ENCODE peak calls at places on chromosomes 7 and 10, in four cellular contexts. L, U, G and Z are unnamed samples. For H3K4me1, the result is how much of the 10 kb centered on the place peaks cover.

GRCh38 chr10:38054361-38054797 is 39.8 kb upstream of the ZNF37A start:
- DNase-seq in L (no peak), U (no peak), G (no peak), Z (no peak)

GRCh38 chr10:60611291-60611747 is 167.0 kb upstream of the CDK1 start:
- DNase-seq in L (no peak), U (peak), G (peak), Z (peak)

GRCh38 chr10:74921744-74922143 is 95.3 kb downstream of the KAT6B start:
- DNase-seq in L (no peak), U (no peak), G (no peak), Z (no peak)

GRCh38 chr10:72318383-72319262 is 36.1 kb downstream of the DNAJB12 start:
- DNase-seq in L (no peak), U (no peak), G (no peak), Z (no peak)

GRCh38 chr7:135248546-135248945 is 14.9 kb downstream of the STRA8 start:
- DNase-seq in L (no peak), U (no peak), G (no peak), Z (no peak)

GRCh38 chr7:2146676-2147472 is 85.9 kb downstream of the MAD1L1 start:
- DNase-seq in L (no peak), U (no peak), G (no peak), Z (no peak)

GRCh38 chr7:42543953-42544352 is 306.9 kb upstream of the GLI3 start:
- DNase-seq in L (no peak), U (no peak), G (no peak), Z (no peak)

GRCh38 chr7:22581099-22581498 is 81.1 kb upstream of the STEAP1B start:
- DNase-seq in L (no peak), U (no peak), G (no peak), Z (no peak)

GRCh38 chr10:106537866-106538265 is 626.6 kb downstream of the SORCS1 start:
- DNase-seq in L (no peak), U (no peak), G (no peak), Z (no peak)

GRCh38 chr10:70991140-70992124 is 103.1 kb upstream of the PCBD1 start:
- DNase-seq in L (no peak), U (peak), G (no peak), Z (no peak)

GRCh38 chr7:30605832-30606231 is 11.2 kb downstream of the GARS1 start:
- DNase-seq in L (no peak), U (no peak), G (no peak), Z (no peak)

GRCh38 chr7:767941-768729 is 41.1 kb upstream of the PRKAR1B start:
- DNase-seq in L (no peak), U (no peak), G (no peak), Z (no peak)

GRCh38 chr10:26728957-26729356 is 31.5 kb downstream of the PDSS1 start:
- DNase-seq in L (no peak), U (no peak), G (no peak), Z (no peak)

GRCh38 chr7:104653870-104654401 is 325.5 kb downstream of the LHFPL3 start:
- DNase-seq in L (no peak), U (no peak), G (no peak), Z (no peak)

GRCh38 chr7:4010206-4010605 is 671.9 kb upstream of the FOXK1 start:
- DNase-seq in L (no peak), U (no peak), G (no peak), Z (no peak)

GRCh38 chr10:113470372-113471240 is 82.2 kb upstream of the HABP2 start:
- DNase-seq in L (no peak), U (no peak), G (no peak), Z (no peak)

GRCh38 chr7:8212638-8213037 is 49.3 kb downstream of the ICA1 start:
- DNase-seq in L (no peak), U (no peak), G (no peak), Z (no peak)

GRCh38 chr7:54985405-54986360 is 33.1 kb upstream of the EGFR start:
- DNase-seq in L (no peak), U (peak), G (peak), Z (peak)

GRCh38 chr10:23314835-23315239 is 29.8 kb downstream of the C10orf67 start:
- DNase-seq in L (peak), U (peak), G (peak), Z (no peak)

DNA sequence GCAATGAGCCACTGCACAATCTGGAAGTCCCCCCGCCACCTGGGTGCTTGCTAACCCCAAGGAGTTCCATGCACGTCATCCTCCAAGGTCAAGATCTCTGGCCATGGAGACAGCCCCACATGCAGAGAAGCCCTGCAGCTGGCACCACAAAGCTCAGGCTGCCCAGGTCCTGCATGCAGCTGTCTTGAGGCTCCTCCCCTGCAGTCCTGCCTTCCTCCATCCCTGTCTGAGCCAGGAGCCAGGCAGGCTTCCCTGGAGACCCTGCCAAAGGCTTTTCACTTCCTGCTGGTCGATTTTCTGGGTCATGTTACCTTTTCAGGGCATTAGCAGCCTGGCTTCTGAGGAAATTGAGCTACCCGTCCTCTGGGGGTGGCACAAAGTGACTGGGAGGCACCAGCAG is 12.5 kb upstream of the TMEM72 start:
- DNase-seq in L (no peak), U (no peak), G (no peak), Z (no peak)
- H3K4me1 ChIP-seq in L (under half), U (under half), G (under half), Z (under half)

DNA sequence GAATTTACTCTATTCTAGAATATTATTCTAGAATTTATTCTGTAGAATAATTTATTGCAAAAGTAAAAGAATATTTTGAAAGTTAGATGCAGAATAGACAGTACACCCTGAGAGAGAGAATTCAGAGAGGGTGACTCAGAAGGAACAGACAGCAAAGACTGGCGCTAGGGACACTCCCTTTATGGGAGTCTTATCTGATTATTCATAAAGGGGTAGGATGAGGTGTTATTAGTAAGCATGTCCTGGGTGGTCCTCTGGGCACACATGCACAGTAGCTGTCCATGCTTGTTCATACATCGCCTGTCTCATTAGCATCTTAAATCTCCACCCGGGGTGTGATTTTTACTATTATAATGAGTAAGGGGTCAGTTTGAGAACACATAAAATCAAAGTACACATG is 100.1 kb downstream of the XPNPEP1 start:
- DNase-seq in L (no peak), U (no peak), G (no peak), Z (no peak)
- TF ChIP-seq SIN3A in L (no peak), U (no peak), G (no peak), Z (no peak)

DNA sequence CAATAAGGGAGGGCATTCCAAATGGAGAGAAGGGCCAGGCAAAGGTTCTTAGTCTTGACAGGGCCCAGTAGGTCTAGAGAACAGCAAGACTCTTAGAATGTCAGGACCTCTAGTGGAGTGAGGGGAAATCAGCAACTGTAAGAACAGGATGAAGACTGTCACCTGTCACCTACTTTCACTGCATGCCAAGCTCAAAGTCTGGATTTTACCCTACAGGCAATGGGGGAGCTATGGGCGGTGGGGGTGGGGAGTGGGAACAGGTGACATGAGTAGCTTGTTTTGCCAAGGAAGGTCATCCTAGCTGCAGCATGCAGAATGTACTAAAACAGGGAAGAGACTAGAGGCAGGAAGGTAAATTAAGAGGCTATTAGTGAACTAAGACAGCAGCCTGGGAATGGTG is 18.3 kb downstream of the GOT1 start:
- DNase-seq in L (no peak), U (peak), G (no peak), Z (no peak)
- TF ChIP-seq REST in L (no peak), U (no peak), G (no peak), Z (no peak)

GRCh38 chr10:8057636-8058273 is 3.3 kb downstream of the GATA3 start:
- DNase-seq in L (no peak), U (no peak), G (no peak), Z (no peak)

GRCh38 chr10:8060010-8060703 is 5.7 kb downstream of the GATA3 start:
- DNase-seq in L (peak), U (no peak), G (no peak), Z (no peak)

GRCh38 chr10:8058274-8059111 is 4.0 kb downstream of the GATA3 start:
- DNase-seq in L (no peak), U (no peak), G (no peak), Z (no peak)

GRCh38 chr10:8060704-8061121 is 6.2 kb downstream of the GATA3 start:
- DNase-seq in L (peak), U (no peak), G (no peak), Z (no peak)

DNA sequence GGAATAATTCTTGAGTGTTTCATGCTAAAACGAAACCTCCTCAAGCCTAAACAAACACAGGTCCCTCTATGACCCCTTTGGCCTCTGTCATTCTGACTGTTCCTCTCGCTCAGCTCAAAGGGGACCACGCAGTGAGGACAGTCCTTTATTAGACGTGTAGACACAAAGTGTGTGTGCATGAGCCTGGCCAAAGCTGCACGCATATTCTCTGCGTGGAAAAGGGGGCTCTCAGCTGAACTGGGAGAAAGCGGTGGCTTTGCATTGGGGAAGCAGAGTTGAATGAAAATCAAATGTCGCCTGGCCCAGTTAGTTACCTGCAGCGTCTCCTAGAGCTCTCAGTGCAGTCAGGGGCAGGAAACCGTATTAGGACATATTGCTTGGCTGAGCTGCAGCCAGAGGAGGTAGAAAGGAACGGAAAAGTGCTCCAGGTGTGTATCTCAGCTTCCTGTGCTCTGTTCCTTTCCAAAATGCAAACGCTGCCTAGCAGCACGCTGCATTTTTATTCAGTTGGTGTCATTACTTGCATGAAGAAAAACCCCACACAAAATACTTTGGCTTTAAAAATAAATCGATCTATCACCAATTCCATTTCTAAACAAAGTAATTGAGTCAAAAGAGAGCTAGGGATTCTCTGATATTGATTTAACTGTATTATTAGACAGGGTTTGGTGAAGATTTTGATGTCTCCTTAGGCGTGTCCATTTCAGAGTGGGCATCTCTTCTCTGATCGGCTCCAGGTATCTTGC is 4.9 kb downstream of the GATA3 start:
- DNase-seq in L (no peak), U (no peak), G (no peak), Z (no peak)
- H3K4me1 ChIP-seq in L (under half), U (under half), G (under half), Z (under half)

GRCh38 chr10:49163741-49164140 is 24.4 kb downstream of the TMEM273 start:
- DNase-seq in L (no peak), U (no peak), G (no peak), Z (no peak)

GRCh38 chr10:49162761-49163160 is 25.4 kb downstream of the TMEM273 start:
- DNase-seq in L (no peak), U (no peak), G (no peak), Z (no peak)

GRCh38 chr10:49165259-49165658 is 22.9 kb downstream of the TMEM273 start:
- DNase-seq in L (no peak), U (no peak), G (no peak), Z (no peak)

GRCh38 chr10:49165940-49166803 is 22.0 kb downstream of the TMEM273 start:
- DNase-seq in L (no peak), U (no peak), G (no peak), Z (no peak)

GRCh38 chr10:49164587-49165188 is 23.5 kb downstream of the TMEM273 start:
- DNase-seq in L (no peak), U (peak), G (peak), Z (peak)
- TF ChIP-seq SIN3A in L (no peak), U (no peak), G (no peak), Z (no peak)

GRCh38 chr10:17209302-17209701 is 7.8 kb upstream of the TRDMT1 start:
- DNase-seq in L (no peak), U (no peak), G (no peak), Z (no peak)
- TF ChIP-seq REST in L (no peak), U (no peak), G (no peak), Z (peak)